ENCODE peak calls at places on chromosomes 13 and 19, in nine cellular contexts. One of them, this sample, is unnamed.

GRCh38 chr13:104816716-104817115 is 1718.7 kb downstream of the EFNB2 start:
- DNase-seq in ovary: no peak
- DNase-seq in suprapubic skin: no peak
- DNase-seq in stomach: no peak
- DNase-seq in GM12878: no peak
- DNase-seq in H1: no peak
- DNase-seq in transverse colon: no peak
- DNase-seq in SK-N-SH: no peak
- DNase-seq in upper lobe of left lung: no peak
- DNase-seq in this sample: no peak

GRCh38 chr19:53867225-53868090 is at the start of gene MYADM:
- DNase-seq in ovary: peak; percentile 100
- DNase-seq in suprapubic skin: peak; percentile 99
- DNase-seq in stomach: peak; percentile 99
- DNase-seq in GM12878: peak; percentile 21
- DNase-seq in H1: peak; percentile 96
- DNase-seq in transverse colon: peak; percentile 100
- DNase-seq in SK-N-SH: peak; percentile 97
- DNase-seq in upper lobe of left lung: peak; percentile 100
- DNase-seq in this sample: peak; percentile 100

GRCh38 chr19:19372656-19373416 is 32.6 kb upstream of the GATAD2A start:
- DNase-seq in ovary: no peak
- DNase-seq in suprapubic skin: no peak
- DNase-seq in stomach: peak; percentile 74
- DNase-seq in GM12878: no peak
- DNase-seq in H1: no peak
- DNase-seq in transverse colon: peak; percentile 86
- DNase-seq in SK-N-SH: no peak
- DNase-seq in upper lobe of left lung: no peak
- DNase-seq in this sample: no peak

GRCh38 chr13:20512042-20512683 is 13.5 kb downstream of the CRYL1 start:
- DNase-seq in ovary: no peak
- DNase-seq in suprapubic skin: no peak
- DNase-seq in stomach: no peak
- DNase-seq in GM12878: no peak
- DNase-seq in H1: no peak
- DNase-seq in transverse colon: no peak
- DNase-seq in SK-N-SH: peak; percentile 37
- DNase-seq in upper lobe of left lung: no peak
- DNase-seq in this sample: no peak

GRCh38 chr19:32914879-32915278 is 45.3 kb upstream of the SLC7A9 start:
- DNase-seq in ovary: no peak
- DNase-seq in suprapubic skin: no peak
- DNase-seq in stomach: no peak
- DNase-seq in GM12878: no peak
- DNase-seq in H1: no peak
- DNase-seq in transverse colon: no peak
- DNase-seq in SK-N-SH: no peak
- DNase-seq in upper lobe of left lung: no peak
- DNase-seq in this sample: no peak

GRCh38 chr13:21015284-21015683 is 46.1 kb downstream of the LATS2 start:
- DNase-seq in ovary: no peak
- DNase-seq in suprapubic skin: no peak
- DNase-seq in stomach: no peak
- DNase-seq in GM12878: no peak
- DNase-seq in H1: no peak
- DNase-seq in transverse colon: no peak
- DNase-seq in SK-N-SH: no peak
- DNase-seq in upper lobe of left lung: no peak
- DNase-seq in this sample: no peak

GRCh38 chr13:108597943-108598342 is 31.5 kb upstream of the MYO16 start:
- DNase-seq in ovary: no peak
- DNase-seq in suprapubic skin: no peak
- DNase-seq in stomach: no peak
- DNase-seq in GM12878: no peak
- DNase-seq in H1: no peak
- DNase-seq in transverse colon: no peak
- DNase-seq in SK-N-SH: no peak
- DNase-seq in upper lobe of left lung: no peak
- DNase-seq in this sample: no peak

GRCh38 chr13:78596701-78597550 is 6.4 kb downstream of the POU4F1 start:
- DNase-seq in ovary: no peak
- DNase-seq in suprapubic skin: no peak
- DNase-seq in stomach: no peak
- DNase-seq in GM12878: no peak
- DNase-seq in H1: no peak
- DNase-seq in transverse colon: no peak
- DNase-seq in SK-N-SH: no peak
- DNase-seq in upper lobe of left lung: peak; percentile 78
- DNase-seq in this sample: no peak

GRCh38 chr13:49563513-49563912 is 21.8 kb downstream of the RCBTB1 start:
- DNase-seq in ovary: no peak
- DNase-seq in suprapubic skin: no peak
- DNase-seq in stomach: no peak
- DNase-seq in GM12878: no peak
- DNase-seq in H1: no peak
- DNase-seq in transverse colon: no peak
- DNase-seq in SK-N-SH: no peak
- DNase-seq in upper lobe of left lung: no peak
- DNase-seq in this sample: no peak

GRCh38 chr13:47168086-47168485 is 271.2 kb upstream of the HTR2A start:
- DNase-seq in ovary: no peak
- DNase-seq in suprapubic skin: no peak
- DNase-seq in stomach: no peak
- DNase-seq in GM12878: no peak
- DNase-seq in H1: no peak
- DNase-seq in transverse colon: no peak
- DNase-seq in SK-N-SH: no peak
- DNase-seq in upper lobe of left lung: no peak
- DNase-seq in this sample: no peak

GRCh38 chr19:54489341-54489740 is 13.3 kb upstream of the LAIR2 start:
- DNase-seq in ovary: no peak
- DNase-seq in suprapubic skin: no peak
- DNase-seq in stomach: no peak
- DNase-seq in GM12878: no peak
- DNase-seq in H1: no peak
- DNase-seq in transverse colon: no peak
- DNase-seq in SK-N-SH: no peak
- DNase-seq in upper lobe of left lung: no peak
- DNase-seq in this sample: no peak

GRCh38 chr13:105920375-105920774 is 615.1 kb downstream of the EFNB2 start:
- DNase-seq in ovary: no peak
- DNase-seq in suprapubic skin: no peak
- DNase-seq in stomach: no peak
- DNase-seq in GM12878: no peak
- DNase-seq in H1: no peak
- DNase-seq in transverse colon: peak; percentile 21
- DNase-seq in SK-N-SH: no peak
- DNase-seq in upper lobe of left lung: no peak
- DNase-seq in this sample: no peak

GRCh38 chr13:46855166-46855565 is 41.7 kb downstream of the HTR2A start:
- DNase-seq in ovary: no peak
- DNase-seq in suprapubic skin: no peak
- DNase-seq in stomach: no peak
- DNase-seq in GM12878: no peak
- DNase-seq in H1: no peak
- DNase-seq in transverse colon: no peak
- DNase-seq in SK-N-SH: no peak
- DNase-seq in upper lobe of left lung: no peak
- DNase-seq in this sample: no peak

GRCh38 chr19:6667114-6667627 is 2.8 kb downstream of the TNFSF14 start:
- DNase-seq in ovary: no peak
- DNase-seq in suprapubic skin: no peak
- DNase-seq in stomach: no peak
- DNase-seq in GM12878: no peak
- DNase-seq in H1: no peak
- DNase-seq in transverse colon: no peak
- DNase-seq in SK-N-SH: no peak
- DNase-seq in upper lobe of left lung: no peak
- DNase-seq in this sample: no peak

GRCh38 chr13:76812206-76812882 is 73.9 kb downstream of the KCTD12 start:
- DNase-seq in ovary: no peak
- DNase-seq in suprapubic skin: peak; percentile 86
- DNase-seq in stomach: no peak
- DNase-seq in GM12878: no peak
- DNase-seq in H1: no peak
- DNase-seq in transverse colon: no peak
- DNase-seq in SK-N-SH: peak; percentile 55
- DNase-seq in upper lobe of left lung: no peak
- DNase-seq in this sample: peak; percentile 60

GRCh38 chr19:48554385-48555091 is 2.6 kb downstream of the SULT2B1 start:
- DNase-seq in ovary: no peak
- DNase-seq in suprapubic skin: no peak
- DNase-seq in stomach: no peak
- DNase-seq in GM12878: no peak
- DNase-seq in H1: peak; percentile 75
- DNase-seq in transverse colon: no peak
- DNase-seq in SK-N-SH: no peak
- DNase-seq in upper lobe of left lung: no peak
- DNase-seq in this sample: no peak

GRCh38 chr19:601310-601709 is 11.6 kb downstream of the HCN2 start:
- DNase-seq in ovary: no peak
- DNase-seq in suprapubic skin: no peak
- DNase-seq in stomach: no peak
- DNase-seq in GM12878: no peak
- DNase-seq in H1: no peak
- DNase-seq in transverse colon: no peak
- DNase-seq in SK-N-SH: no peak
- DNase-seq in upper lobe of left lung: peak; percentile 55
- DNase-seq in this sample: no peak

GRCh38 chr19:43966079-43966694 is 15.2 kb downstream of the ZNF221 start:
- DNase-seq in ovary: no peak
- DNase-seq in suprapubic skin: no peak
- DNase-seq in stomach: no peak
- DNase-seq in GM12878: no peak
- DNase-seq in H1: no peak
- DNase-seq in transverse colon: no peak
- DNase-seq in SK-N-SH: no peak
- DNase-seq in upper lobe of left lung: no peak
- DNase-seq in this sample: no peak

GRCh38 chr19:35083678-35084077 is 31.9 kb upstream of the FXYD3 start:
- DNase-seq in ovary: no peak
- DNase-seq in suprapubic skin: no peak
- DNase-seq in stomach: no peak
- DNase-seq in GM12878: no peak
- DNase-seq in H1: no peak
- DNase-seq in transverse colon: no peak
- DNase-seq in SK-N-SH: no peak
- DNase-seq in upper lobe of left lung: peak; percentile 62
- DNase-seq in this sample: no peak
- H3K36me3 ChIP-seq in ovary: no peaks in the 10 kb centered on the region
- H3K36me3 ChIP-seq in suprapubic skin: no peaks in the 10 kb centered on the region
- H3K36me3 ChIP-seq in stomach: no peaks in the 10 kb centered on the region
- H3K36me3 ChIP-seq in GM12878: no peaks in the 10 kb centered on the region
- H3K36me3 ChIP-seq in H1: no peaks in the 10 kb centered on the region
- H3K36me3 ChIP-seq in transverse colon: no peaks in the 10 kb centered on the region
- H3K36me3 ChIP-seq in SK-N-SH: no peaks in the 10 kb centered on the region
- H3K36me3 ChIP-seq in upper lobe of left lung: no peaks in the 10 kb centered on the region
- H3K36me3 ChIP-seq in this sample: no peaks in the 10 kb centered on the region

DNA sequence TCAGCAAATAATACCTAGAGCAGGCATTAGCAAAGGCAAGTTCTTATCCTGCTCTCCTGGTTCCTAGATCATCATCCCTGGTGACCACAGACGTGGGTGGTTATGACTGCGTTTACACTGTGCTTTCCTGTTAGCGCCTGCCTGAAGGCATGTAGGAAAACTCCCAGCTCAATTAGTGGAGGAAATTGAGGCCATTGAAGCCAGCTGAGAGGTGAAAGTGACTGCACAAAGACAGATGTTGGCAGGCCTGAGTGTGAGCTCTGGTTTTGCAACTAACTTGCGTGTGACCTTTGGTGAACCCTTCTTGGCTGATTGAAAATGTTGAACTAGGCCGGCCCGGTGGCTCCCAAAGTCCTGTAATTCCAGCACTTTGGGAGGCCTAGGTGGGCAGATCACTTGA is 17.5 kb upstream of the NWD1 start:
- DNase-seq in ovary: no peak
- DNase-seq in suprapubic skin: peak; percentile 79
- DNase-seq in stomach: no peak
- DNase-seq in GM12878: no peak
- DNase-seq in H1: no peak
- DNase-seq in transverse colon: no peak
- DNase-seq in SK-N-SH: peak; percentile 48
- DNase-seq in upper lobe of left lung: no peak
- DNase-seq in this sample: peak; percentile 43
- TF ChIP-seq EP300 in ovary: no peak
- TF ChIP-seq EP300 in suprapubic skin: no peak
- TF ChIP-seq EP300 in stomach: no peak
- TF ChIP-seq EP300 in GM12878: no peak
- TF ChIP-seq EP300 in H1: no peak
- TF ChIP-seq EP300 in transverse colon: no peak
- TF ChIP-seq EP300 in SK-N-SH: peak; percentile 86
- TF ChIP-seq EP300 in upper lobe of left lung: no peak
- TF ChIP-seq EP300 in this sample: peak; percentile 79

GRCh38 chr19:5343848-5344247 is 3.2 kb upstream of the PTPRS start:
- DNase-seq in ovary: no peak
- DNase-seq in suprapubic skin: no peak
- DNase-seq in stomach: no peak
- DNase-seq in GM12878: no peak
- DNase-seq in H1: no peak
- DNase-seq in transverse colon: no peak
- DNase-seq in SK-N-SH: no peak
- DNase-seq in upper lobe of left lung: no peak
- DNase-seq in this sample: no peak

GRCh38 chr19:5351731-5352228 is 11.2 kb upstream of the PTPRS start:
- DNase-seq in ovary: no peak
- DNase-seq in suprapubic skin: no peak
- DNase-seq in stomach: no peak
- DNase-seq in GM12878: no peak
- DNase-seq in H1: no peak
- DNase-seq in transverse colon: no peak
- DNase-seq in SK-N-SH: no peak
- DNase-seq in upper lobe of left lung: no peak
- DNase-seq in this sample: no peak

GRCh38 chr19:5345895-5346386 is 5.3 kb upstream of the PTPRS start:
- DNase-seq in ovary: no peak
- DNase-seq in suprapubic skin: no peak
- DNase-seq in stomach: no peak
- DNase-seq in GM12878: no peak
- DNase-seq in H1: no peak
- DNase-seq in transverse colon: no peak
- DNase-seq in SK-N-SH: no peak
- DNase-seq in upper lobe of left lung: no peak
- DNase-seq in this sample: no peak

GRCh38 chr19:5352229-5352763 is 11.7 kb upstream of the PTPRS start:
- DNase-seq in ovary: no peak
- DNase-seq in suprapubic skin: no peak
- DNase-seq in stomach: no peak
- DNase-seq in GM12878: no peak
- DNase-seq in H1: no peak
- DNase-seq in transverse colon: no peak
- DNase-seq in SK-N-SH: no peak
- DNase-seq in upper lobe of left lung: no peak
- DNase-seq in this sample: no peak

GRCh38 chr19:5349041-5349440 is 8.4 kb upstream of the PTPRS start:
- DNase-seq in ovary: no peak
- DNase-seq in suprapubic skin: no peak
- DNase-seq in stomach: no peak
- DNase-seq in GM12878: no peak
- DNase-seq in H1: no peak
- DNase-seq in transverse colon: no peak
- DNase-seq in SK-N-SH: no peak
- DNase-seq in upper lobe of left lung: no peak
- DNase-seq in this sample: no peak
- TF ChIP-seq CTCF in ovary: no peak
- TF ChIP-seq CTCF in suprapubic skin: no peak
- TF ChIP-seq CTCF in stomach: no peak
- TF ChIP-seq CTCF in GM12878: no peak
- TF ChIP-seq CTCF in H1: peak; percentile 28
- TF ChIP-seq CTCF in transverse colon: no peak
- TF ChIP-seq CTCF in SK-N-SH: no peak
- TF ChIP-seq CTCF in upper lobe of left lung: no peak
- TF ChIP-seq CTCF in this sample: no peak

GRCh38 chr13:98778749-98779148 is 26.3 kb upstream of the SLC15A1 start:
- DNase-seq in ovary: no peak
- DNase-seq in suprapubic skin: no peak
- DNase-seq in stomach: no peak
- DNase-seq in GM12878: no peak
- DNase-seq in H1: no peak
- DNase-seq in transverse colon: no peak
- DNase-seq in SK-N-SH: no peak
- DNase-seq in upper lobe of left lung: no peak
- DNase-seq in this sample: no peak
- H3K36me3 ChIP-seq in ovary: no peaks in the 10 kb centered on the region
- H3K36me3 ChIP-seq in suprapubic skin: no peaks in the 10 kb centered on the region
- H3K36me3 ChIP-seq in stomach: no peaks in the 10 kb centered on the region
- H3K36me3 ChIP-seq in GM12878: no peaks in the 10 kb centered on the region
- H3K36me3 ChIP-seq in H1: no peaks in the 10 kb centered on the region
- H3K36me3 ChIP-seq in transverse colon: no peaks in the 10 kb centered on the region
- H3K36me3 ChIP-seq in SK-N-SH: no peaks in the 10 kb centered on the region
- H3K36me3 ChIP-seq in upper lobe of left lung: no peaks in the 10 kb centered on the region
- H3K36me3 ChIP-seq in this sample: no peaks in the 10 kb centered on the region